ENCODE peak calls at places on chromosomes 3 and 15, in six cellular contexts. One of them, this sample, is unnamed.

GRCh38 chr15:100919481-100920405 is 586 bp downstream of the LRRK1 start:
- DNase-seq in psoas muscle: no peak
- DNase-seq in fibroblast of lung: peak
- DNase-seq in lower lobe of right lung: peak
- DNase-seq in H9: no peak
- DNase-seq in Panc1: no peak
- DNase-seq in this sample: no peak

GRCh38 chr3:181176610-181177009 is 187.1 kb upstream of the DNAJC19 start:
- DNase-seq in lower lobe of right lung: peak
- DNase-seq in psoas muscle: peak
- DNase-seq in H9: peak
- DNase-seq in Panc1: peak
- DNase-seq in fibroblast of lung: peak
- DNase-seq in this sample: peak

GRCh38 chr15:86608461-86608860 is 528.8 kb downstream of the AGBL1 start:
- DNase-seq in H9: no peak
- DNase-seq in psoas muscle: peak
- DNase-seq in lower lobe of right lung: no peak
- DNase-seq in fibroblast of lung: peak
- DNase-seq in Panc1: no peak
- DNase-seq in this sample: no peak

GRCh38 chr3:28615071-28615470 is 266.4 kb upstream of the AZI2 start:
- DNase-seq in psoas muscle: no peak
- DNase-seq in fibroblast of lung: no peak
- DNase-seq in Panc1: no peak
- DNase-seq in H9: no peak
- DNase-seq in lower lobe of right lung: no peak
- DNase-seq in this sample: no peak

GRCh38 chr15:63185206-63185605 is 4.2 kb upstream of the RAB8B start:
- DNase-seq in H9: no peak
- DNase-seq in psoas muscle: no peak
- DNase-seq in fibroblast of lung: no peak
- DNase-seq in lower lobe of right lung: no peak
- DNase-seq in Panc1: no peak
- DNase-seq in this sample: no peak

GRCh38 chr3:171347017-171347979 is 112.9 kb downstream of the TNIK start:
- DNase-seq in psoas muscle: no peak
- DNase-seq in fibroblast of lung: peak
- DNase-seq in H9: no peak
- DNase-seq in lower lobe of right lung: no peak
- DNase-seq in Panc1: no peak
- DNase-seq in this sample: no peak

GRCh38 chr3:53813876-53814275 is 32.3 kb downstream of the CHDH start:
- DNase-seq in fibroblast of lung: no peak
- DNase-seq in psoas muscle: no peak
- DNase-seq in H9: peak
- DNase-seq in lower lobe of right lung: no peak
- DNase-seq in Panc1: no peak
- DNase-seq in this sample: no peak

GRCh38 chr3:126537730-126538281 is 13.9 kb downstream of the CHST13 start:
- DNase-seq in fibroblast of lung: no peak
- DNase-seq in lower lobe of right lung: peak
- DNase-seq in Panc1: no peak
- DNase-seq in H9: peak
- DNase-seq in psoas muscle: peak
- DNase-seq in this sample: no peak

GRCh38 chr3:104907507-104907906 is 459.2 kb upstream of the ALCAM start:
- DNase-seq in fibroblast of lung: peak
- DNase-seq in Panc1: no peak
- DNase-seq in H9: no peak
- DNase-seq in psoas muscle: no peak
- DNase-seq in lower lobe of right lung: no peak
- DNase-seq in this sample: no peak

GRCh38 chr3:64104006-64104405 is 80.7 kb upstream of the PSMD6 start:
- DNase-seq in fibroblast of lung: no peak
- DNase-seq in Panc1: no peak
- DNase-seq in H9: no peak
- DNase-seq in lower lobe of right lung: no peak
- DNase-seq in psoas muscle: no peak
- DNase-seq in this sample: no peak
- H3K27ac ChIP-seq in fibroblast of lung: no peak
- H3K27ac ChIP-seq in Panc1: no peak
- H3K27ac ChIP-seq in H9: no peak
- H3K27ac ChIP-seq in lower lobe of right lung: no peak
- H3K27ac ChIP-seq in psoas muscle: no peak
- H3K27ac ChIP-seq in this sample: no peak

GRCh38 chr15:48304398-48304797 is 26.8 kb upstream of the DUT start:
- DNase-seq in H9: no peak
- DNase-seq in lower lobe of right lung: no peak
- DNase-seq in Panc1: no peak
- DNase-seq in psoas muscle: no peak
- DNase-seq in fibroblast of lung: no peak
- DNase-seq in this sample: no peak

GRCh38 chr15:48309740-48310139 is 21.5 kb upstream of the DUT start:
- DNase-seq in psoas muscle: no peak
- DNase-seq in lower lobe of right lung: no peak
- DNase-seq in H9: no peak
- DNase-seq in fibroblast of lung: no peak
- DNase-seq in Panc1: no peak
- DNase-seq in this sample: no peak

GRCh38 chr15:48307586-48307985 is 23.6 kb upstream of the DUT start:
- DNase-seq in Panc1: no peak
- DNase-seq in lower lobe of right lung: no peak
- DNase-seq in psoas muscle: no peak
- DNase-seq in H9: no peak
- DNase-seq in fibroblast of lung: no peak
- DNase-seq in this sample: no peak

DNA sequence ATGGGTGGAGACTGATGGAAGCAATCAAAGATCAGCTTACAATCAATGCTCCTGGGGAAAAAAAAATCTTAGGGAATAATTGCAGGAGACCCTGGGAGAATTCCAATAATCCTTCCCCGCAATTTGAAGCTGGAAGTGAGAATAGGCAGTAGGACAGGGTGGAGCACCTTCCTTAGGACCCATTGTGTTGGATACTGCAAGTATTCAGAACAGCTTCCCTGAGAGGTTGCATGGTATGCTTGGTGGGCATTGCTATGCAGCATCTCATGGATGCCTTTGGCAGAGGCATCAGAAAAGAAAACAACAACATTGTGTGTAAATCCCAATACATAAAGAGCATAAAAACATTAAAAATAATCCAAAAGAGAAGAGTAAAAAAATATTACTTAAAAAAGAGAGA is 24.6 kb upstream of the DUT start:
- DNase-seq in lower lobe of right lung: no peak
- DNase-seq in psoas muscle: no peak
- DNase-seq in fibroblast of lung: no peak
- DNase-seq in H9: no peak
- DNase-seq in Panc1: no peak
- DNase-seq in this sample: no peak
- H3K27ac ChIP-seq in lower lobe of right lung: no peak
- H3K27ac ChIP-seq in psoas muscle: no peak
- H3K27ac ChIP-seq in fibroblast of lung: no peak
- H3K27ac ChIP-seq in H9: no peak
- H3K27ac ChIP-seq in Panc1: no peak
- H3K27ac ChIP-seq in this sample: no peak

GRCh38 chr3:150469031-150469930 is 61.2 kb downstream of the TSC22D2 start:
- DNase-seq in lower lobe of right lung: no peak
- DNase-seq in H9: peak
- DNase-seq in Panc1: peak
- DNase-seq in psoas muscle: peak
- DNase-seq in fibroblast of lung: peak
- DNase-seq in this sample: no peak
- H3K27ac ChIP-seq in lower lobe of right lung: no peak
- H3K27ac ChIP-seq in H9: no peak
- H3K27ac ChIP-seq in Panc1: peak
- H3K27ac ChIP-seq in psoas muscle: peak
- H3K27ac ChIP-seq in fibroblast of lung: peak
- H3K27ac ChIP-seq in this sample: no peak

GRCh38 chr3:4987374-4988296 is 8.4 kb downstream of the BHLHE40 start:
- DNase-seq in lower lobe of right lung: no peak
- DNase-seq in psoas muscle: no peak
- DNase-seq in Panc1: no peak
- DNase-seq in fibroblast of lung: no peak
- DNase-seq in H9: no peak
- DNase-seq in this sample: no peak
- H3K27ac ChIP-seq in lower lobe of right lung: peak
- H3K27ac ChIP-seq in psoas muscle: peak
- H3K27ac ChIP-seq in Panc1: peak
- H3K27ac ChIP-seq in fibroblast of lung: peak
- H3K27ac ChIP-seq in H9: no peak
- H3K27ac ChIP-seq in this sample: peak

This sample was measured in substantia nigra.